ENCODE peak calls at places on chromosome 3, in four cellular contexts. One of them, this sample, is unnamed. For H3K9me3, the result is how much of the 10 kb centered on the place peaks cover.

GRCh38 chr3:98979296-98979695 is 77.8 kb upstream of the DCBLD2 start:
- DNase-seq in K562: no peak
- DNase-seq in HCT116: no peak
- DNase-seq in HepG2: no peak
- DNase-seq in this sample: no peak

GRCh38 chr3:158103956-158104338 is 2.3 kb downstream of the SHOX2 start:
- DNase-seq in K562: no peak
- DNase-seq in HCT116: no peak
- DNase-seq in HepG2: no peak
- DNase-seq in this sample: no peak

GRCh38 chr3:48338635-48339034 is 5.2 kb upstream of the SPINK8 start:
- DNase-seq in K562: no peak
- DNase-seq in HCT116: no peak
- DNase-seq in HepG2: no peak
- DNase-seq in this sample: no peak

GRCh38 chr3:145125307-145125706 is 1035.7 kb downstream of the PLOD2 start:
- DNase-seq in K562: no peak
- DNase-seq in HCT116: no peak
- DNase-seq in HepG2: no peak
- DNase-seq in this sample: no peak

GRCh38 chr3:34174740-34175139 is 376.3 kb downstream of the PDCD6IP start:
- DNase-seq in K562: no peak
- DNase-seq in HCT116: no peak
- DNase-seq in HepG2: no peak
- DNase-seq in this sample: no peak

GRCh38 chr3:148718982-148719862 is 21.5 kb downstream of the AGTR1 start:
- DNase-seq in K562: no peak
- DNase-seq in HCT116: peak
- DNase-seq in HepG2: no peak
- DNase-seq in this sample: no peak

GRCh38 chr3:43580181-43580580 is 41.6 kb downstream of the ANO10 start:
- DNase-seq in K562: no peak
- DNase-seq in HCT116: no peak
- DNase-seq in HepG2: no peak
- DNase-seq in this sample: no peak

GRCh38 chr3:35929158-35929557 is 289.8 kb downstream of the ARPP21 start:
- DNase-seq in K562: no peak
- DNase-seq in HCT116: no peak
- DNase-seq in HepG2: no peak
- DNase-seq in this sample: no peak

GRCh38 chr3:195184716-195185421 is 86.1 kb downstream of the XXYLT1 start:
- DNase-seq in K562: no peak
- DNase-seq in HCT116: no peak
- DNase-seq in HepG2: no peak
- DNase-seq in this sample: no peak

GRCh38 chr3:154018100-154018696 is 103.0 kb upstream of the ARHGEF26 start:
- DNase-seq in K562: peak
- DNase-seq in HCT116: peak
- DNase-seq in HepG2: peak
- DNase-seq in this sample: no peak

GRCh38 chr3:135081451-135082434 is 286.7 kb downstream of the EPHB1 start:
- DNase-seq in K562: no peak
- DNase-seq in HCT116: no peak
- DNase-seq in HepG2: no peak
- DNase-seq in this sample: no peak

GRCh38 chr3:29247088-29247745 is 33.7 kb upstream of the RBMS3 start:
- DNase-seq in K562: no peak
- DNase-seq in HCT116: no peak
- DNase-seq in HepG2: no peak
- DNase-seq in this sample: no peak

GRCh38 chr3:124383846-124384483 is 346.3 kb upstream of the UMPS start:
- DNase-seq in K562: no peak
- DNase-seq in HCT116: no peak
- DNase-seq in HepG2: no peak
- DNase-seq in this sample: no peak

GRCh38 chr3:196134691-196135090 is 52.8 kb upstream of the TFRC start:
- DNase-seq in K562: no peak
- DNase-seq in HCT116: no peak
- DNase-seq in HepG2: no peak
- DNase-seq in this sample: no peak

GRCh38 chr3:196055683-196056270 is 26.1 kb downstream of the TFRC start:
- DNase-seq in K562: no peak
- DNase-seq in HCT116: no peak
- DNase-seq in HepG2: peak
- DNase-seq in this sample: no peak

GRCh38 chr3:45773044-45773443 is 23.3 kb downstream of the SLC6A20 start:
- DNase-seq in K562: no peak
- DNase-seq in HCT116: no peak
- DNase-seq in HepG2: no peak
- DNase-seq in this sample: no peak

GRCh38 chr3:102106421-102107097 is 257.2 kb downstream of the NFKBIZ start:
- DNase-seq in K562: no peak
- DNase-seq in HCT116: no peak
- DNase-seq in HepG2: no peak
- DNase-seq in this sample: no peak

GRCh38 chr3:23241256-23241655 is 38.1 kb downstream of the UBE2E2 start:
- DNase-seq in K562: no peak
- DNase-seq in HCT116: no peak
- DNase-seq in HepG2: no peak
- DNase-seq in this sample: no peak

GRCh38 chr3:129025108-129025507 is 24.0 kb downstream of the EFCC1 start:
- DNase-seq in K562: no peak
- DNase-seq in HCT116: no peak
- DNase-seq in HepG2: no peak
- DNase-seq in this sample: no peak

GRCh38 chr3:170128977-170129431 is 52.5 kb downstream of the PHC3 start:
- DNase-seq in K562: no peak
- DNase-seq in HCT116: no peak
- DNase-seq in HepG2: no peak
- DNase-seq in this sample: peak

DNA sequence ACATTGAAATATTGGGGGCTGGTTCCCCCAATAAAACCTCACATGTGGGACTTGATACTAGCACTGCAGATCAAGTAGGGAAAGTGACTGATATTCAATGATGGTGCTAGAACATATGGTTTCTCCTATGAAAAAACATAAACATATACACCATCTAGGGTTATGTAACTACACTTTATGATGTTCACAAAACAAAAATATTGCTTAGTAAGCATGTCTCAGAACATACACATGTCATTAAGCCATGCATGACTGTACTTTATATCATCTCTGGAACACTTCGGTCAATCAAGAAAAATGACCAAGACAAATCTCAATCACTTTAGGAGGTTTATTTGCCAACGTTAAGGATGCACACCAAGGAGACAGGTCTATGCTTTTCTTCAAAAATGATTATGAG is 57.4 kb downstream of the ZNF717 start:
- DNase-seq in K562: no peak
- DNase-seq in HCT116: no peak
- DNase-seq in HepG2: no peak
- DNase-seq in this sample: no peak
- H3K9me3 ChIP-seq in K562: under half
- H3K9me3 ChIP-seq in HCT116: under half
- H3K9me3 ChIP-seq in HepG2: half or more
- H3K9me3 ChIP-seq in this sample: under half

GRCh38 chr3:32780735-32781210 is 37.0 kb upstream of the TRIM71 start:
- DNase-seq in K562: peak
- DNase-seq in HCT116: peak
- DNase-seq in HepG2: peak
- DNase-seq in this sample: no peak
- TF ChIP-seq TCF7L2 in K562: no peak
- TF ChIP-seq TCF7L2 in HCT116: no peak
- TF ChIP-seq TCF7L2 in HepG2: no peak
- TF ChIP-seq TCF7L2 in this sample: no peak

DNA sequence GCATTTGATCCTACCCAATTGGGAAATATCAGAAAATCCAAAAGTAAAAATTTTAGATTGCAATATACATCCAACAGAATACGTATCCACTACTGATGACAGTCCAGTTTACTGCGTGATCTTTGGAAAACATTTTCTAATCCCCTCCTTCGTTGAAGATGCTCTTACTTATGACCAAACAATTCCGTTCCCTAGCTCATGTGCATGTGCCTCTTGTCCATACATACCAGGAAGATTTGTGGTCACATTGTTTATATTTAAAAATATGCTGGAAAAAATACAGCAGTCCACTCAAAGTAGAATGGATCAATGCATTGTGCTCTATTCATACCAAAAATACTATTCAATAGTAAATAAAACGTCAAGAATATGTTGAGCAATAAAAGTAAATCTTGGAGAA is 135.3 kb downstream of the CHL1 start:
- DNase-seq in K562: no peak
- DNase-seq in HCT116: no peak
- DNase-seq in HepG2: no peak
- DNase-seq in this sample: no peak
- H3K9me3 ChIP-seq in K562: under half
- H3K9me3 ChIP-seq in HCT116: under half
- H3K9me3 ChIP-seq in HepG2: under half
- H3K9me3 ChIP-seq in this sample: under half

DNA sequence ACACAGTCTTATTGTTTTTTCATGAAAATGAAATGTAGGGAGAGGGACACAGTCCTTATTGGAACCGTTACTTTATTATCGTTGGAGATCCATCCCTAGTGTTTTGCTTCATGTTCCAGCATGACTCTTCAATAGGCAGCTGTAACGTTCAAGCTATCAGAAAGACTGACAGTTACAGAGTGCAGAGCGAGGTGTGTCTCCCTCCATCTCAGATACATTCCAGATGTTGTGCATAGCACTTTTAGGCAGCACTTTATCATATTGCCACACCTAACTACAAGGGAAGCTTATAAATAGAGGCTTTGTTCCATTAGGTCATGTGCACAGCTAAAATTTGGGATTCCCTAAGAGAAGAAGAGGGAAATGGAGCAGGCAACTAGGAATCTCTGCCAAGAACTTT is 1009.6 kb downstream of the ROBO2 start:
- DNase-seq in K562: no peak
- DNase-seq in HCT116: no peak
- DNase-seq in HepG2: no peak
- DNase-seq in this sample: no peak
- TF ChIP-seq TCF7L2 in K562: no peak
- TF ChIP-seq TCF7L2 in HCT116: no peak
- TF ChIP-seq TCF7L2 in HepG2: no peak
- TF ChIP-seq TCF7L2 in this sample: no peak

GRCh38 chr3:176505878-176506621 is 691.2 kb downstream of the TBL1XR1 start:
- DNase-seq in K562: no peak
- DNase-seq in HCT116: no peak
- DNase-seq in HepG2: no peak
- DNase-seq in this sample: no peak
- H3K9me3 ChIP-seq in K562: under half
- H3K9me3 ChIP-seq in HCT116: under half
- H3K9me3 ChIP-seq in HepG2: under half
- H3K9me3 ChIP-seq in this sample: under half

GRCh38 chr3:171822707-171823106 is 12.4 kb upstream of the PLD1 start:
- DNase-seq in K562: no peak
- DNase-seq in HCT116: no peak
- DNase-seq in HepG2: peak
- DNase-seq in this sample: no peak

GRCh38 chr3:171821778-171822358 is 11.6 kb upstream of the PLD1 start:
- DNase-seq in K562: no peak
- DNase-seq in HCT116: no peak
- DNase-seq in HepG2: no peak
- DNase-seq in this sample: no peak

GRCh38 chr3:171825222-171825828 is 15.0 kb upstream of the PLD1 start:
- DNase-seq in K562: no peak
- DNase-seq in HCT116: no peak
- DNase-seq in HepG2: peak
- DNase-seq in this sample: no peak

GRCh38 chr3:171824824-171825221 is 14.5 kb upstream of the PLD1 start:
- DNase-seq in K562: no peak
- DNase-seq in HCT116: no peak
- DNase-seq in HepG2: no peak
- DNase-seq in this sample: no peak

DNA sequence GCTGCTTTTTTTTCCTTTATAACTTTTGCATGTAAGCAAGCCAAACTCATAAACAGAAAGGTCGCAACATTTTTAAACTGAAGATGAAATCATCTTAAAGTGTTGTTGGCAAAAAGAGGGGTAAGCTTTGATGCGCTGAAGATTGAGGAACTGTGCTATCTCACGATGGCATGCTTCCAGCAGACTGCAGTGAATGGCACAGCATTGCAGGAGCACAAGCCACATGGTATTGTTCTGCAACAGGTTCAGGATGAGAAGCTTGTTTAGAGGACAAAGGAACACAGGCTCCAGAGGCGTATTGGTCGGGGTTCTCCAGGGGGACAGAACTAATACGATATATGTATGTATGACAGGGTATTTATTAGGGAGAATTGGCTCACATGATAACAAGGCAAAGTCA is 13.8 kb upstream of the PLD1 start:
- DNase-seq in K562: no peak
- DNase-seq in HCT116: no peak
- DNase-seq in HepG2: no peak
- DNase-seq in this sample: no peak
- TF ChIP-seq TCF7L2 in K562: no peak
- TF ChIP-seq TCF7L2 in HCT116: no peak
- TF ChIP-seq TCF7L2 in HepG2: no peak
- TF ChIP-seq TCF7L2 in this sample: no peak